ENCODE peak calls at places on chromosomes 1 and 21, in eight cellular contexts. T is CD8-positive, alpha-beta T cell; D is pancreas; S is mucosa of descending colon; G is cardiac muscle cell; N is lower lobe of right lung; A is mammary epithelial cell; V is breast epithelium. F is an unnamed sample.

GRCh38 chr1:51284487-51284954 is 45.8 kb downstream of the TTC39A start:
- DNase-seq in G (peak; percentile 51), A (no peak), S (peak; percentile 73), D (peak; percentile 64), V (no peak), T (no peak), N (no peak), F (no peak)

GRCh38 chr21:40707271-40707670 is 139.7 kb downstream of the DSCAM start:
- DNase-seq in D (no peak), T (no peak), N (no peak), V (no peak), S (no peak), G (no peak), A (peak; percentile 57), F (no peak)

GRCh38 chr1:151612506-151613274 is 840 bp downstream of the SNX27 start:
- DNase-seq in V (no peak), T (peak; percentile 2), A (peak; percentile 25), N (peak; percentile 59), G (no peak), S (peak; percentile 38), D (no peak), F (no peak)

GRCh38 chr1:99786751-99787501 is 20.5 kb upstream of the FRRS1 start:
- DNase-seq in A (no peak), D (no peak), G (no peak), S (no peak), N (no peak), V (no peak), T (no peak), F (no peak)

GRCh38 chr1:66739401-66740157 is 12.7 kb upstream of the DYNLT5 start:
- DNase-seq in A (no peak), G (no peak), V (no peak), D (no peak), T (no peak), S (no peak), N (no peak), F (no peak)

GRCh38 chr21:44944596-44944995 is 4.8 kb downstream of the SLX9 start:
- DNase-seq in V (no peak), A (no peak), N (no peak), G (no peak), S (no peak), D (no peak), T (no peak), F (peak; percentile 45)

GRCh38 chr1:161173711-161174110 is 3.6 kb downstream of the B4GALT3 start:
- DNase-seq in G (no peak), A (no peak), N (no peak), V (no peak), S (no peak), T (no peak), D (no peak), F (no peak)

GRCh38 chr1:225881081-225882007 is 836 bp downstream of the TMEM63A start:
- DNase-seq in S (peak; percentile 78), G (peak; percentile 31), A (peak; percentile 28), N (peak; percentile 82), T (no peak), V (peak; percentile 74), D (peak; percentile 72), F (no peak)

GRCh38 chr1:66542811-66543767 is 9.1 kb downstream of the SGIP1 start:
- DNase-seq in A (peak; percentile 43), V (peak; percentile 65), D (peak; percentile 61), G (peak; percentile 49), N (no peak), S (peak; percentile 83), T (no peak), F (no peak)

GRCh38 chr1:5379176-5379759 is 613.0 kb downstream of the NPHP4 start:
- DNase-seq in G (no peak), S (no peak), D (no peak), A (no peak), T (no peak), N (no peak), V (no peak), F (no peak)

GRCh38 chr1:184605941-184606340 is 148.7 kb downstream of the EDEM3 start:
- DNase-seq in S (no peak), N (no peak), V (no peak), T (no peak), D (no peak), A (no peak), G (no peak), F (no peak)

GRCh38 chr1:3779265-3779911 is 6.8 kb downstream of the SMIM1 start:
- DNase-seq in V (no peak), S (no peak), G (no peak), D (no peak), A (no peak), N (peak; percentile 28), T (no peak), F (no peak)

GRCh38 chr1:3205815-3206214 is 136.8 kb downstream of the PRDM16 start:
- DNase-seq in N (no peak), D (no peak), G (no peak), S (no peak), V (no peak), T (no peak), A (no peak), F (no peak)

GRCh38 chr1:1943834-1944570 is 24.9 kb upstream of the TMEM52 start:
- DNase-seq in V (no peak), A (peak; percentile 17), T (peak; percentile 46), D (peak; percentile 61), N (peak; percentile 69), S (peak; percentile 62), G (peak; percentile 42), F (no peak)

GRCh38 chr1:215151841-215152240 is 69.3 kb downstream of the KCNK2 start:
- DNase-seq in T (no peak), V (no peak), S (no peak), N (no peak), G (no peak), A (no peak), D (no peak), F (no peak)

GRCh38 chr1:215143497-215143896 is 61.0 kb downstream of the KCNK2 start:
- DNase-seq in S (no peak), D (no peak), G (no peak), V (no peak), T (no peak), N (no peak), A (no peak), F (no peak)

GRCh38 chr1:215141460-215141859 is 58.9 kb downstream of the KCNK2 start:
- DNase-seq in T (no peak), N (no peak), V (no peak), S (no peak), A (no peak), G (no peak), D (no peak), F (no peak)

GRCh38 chr1:215147024-215147423 is 64.5 kb downstream of the KCNK2 start:
- DNase-seq in T (no peak), D (no peak), A (no peak), G (no peak), V (no peak), N (no peak), S (no peak), F (no peak)

DNA sequence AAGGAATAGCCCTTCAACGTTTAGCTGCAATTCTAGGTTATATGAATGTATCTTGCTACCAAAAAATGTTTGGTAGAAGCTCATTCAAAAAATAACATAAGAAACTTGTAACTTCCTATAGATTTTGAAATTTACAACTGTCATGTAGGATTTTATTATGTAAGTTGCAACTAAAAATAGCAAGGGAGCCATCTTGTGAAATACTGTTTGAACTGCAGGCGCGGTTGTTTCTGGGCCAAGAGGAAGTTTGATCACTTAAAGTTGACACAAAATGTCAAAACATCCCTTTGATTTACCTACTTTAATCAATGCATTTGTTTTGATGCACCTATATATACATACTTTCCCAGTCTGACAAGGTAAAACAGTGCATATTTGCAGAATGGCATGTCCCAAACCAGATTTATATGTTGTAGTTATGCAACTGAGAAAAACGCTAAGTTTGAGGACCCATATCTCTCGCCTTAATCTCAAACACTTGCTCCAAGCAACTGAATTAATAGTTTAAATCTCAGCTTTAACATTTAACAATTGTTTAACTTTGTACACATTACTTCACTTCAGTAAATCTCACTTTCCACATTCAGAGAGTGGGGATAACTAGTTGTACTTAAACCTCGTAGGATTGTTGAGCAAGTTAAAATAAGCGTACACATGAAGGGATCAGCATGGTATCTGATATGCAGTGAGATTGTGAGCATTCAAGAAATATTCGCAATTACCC is 63.9 kb downstream of the KCNK2 start:
- DNase-seq in T (no peak), S (peak; percentile 51), G (peak; percentile 56), V (no peak), N (no peak), D (peak; percentile 12), A (peak; percentile 10), F (no peak)
- TF ChIP-seq CTCF in T (no peak), S (no peak), G (peak; percentile 67), V (no peak), N (peak; percentile 32), D (peak; percentile 18), A (peak; percentile 67), F (peak; percentile 67)

GRCh38 chr1:113805256-113805531 is 7.1 kb downstream of the RSBN1 start:
- DNase-seq in D (no peak), V (no peak), A (no peak), G (no peak), N (no peak), T (no peak), S (no peak), F (no peak)
- H3K4me1 ChIP-seq in D (peaks cover 18% of the 10 kb centered on the region), V (no peaks in the 10 kb centered on the region), A (peaks cover 20% of the 10 kb centered on the region), G (peaks cover 11% of the 10 kb centered on the region), N (peaks cover 58% of the 10 kb centered on the region), T (peaks cover 62% of the 10 kb centered on the region), S (peaks cover 50% of the 10 kb centered on the region), F (peaks cover 24% of the 10 kb centered on the region)

GRCh38 chr1:41397020-41397419 is 35.8 kb downstream of the FOXO6 start:
- DNase-seq in V (no peak), S (no peak), N (no peak), T (no peak), G (no peak), D (no peak), A (no peak), F (no peak)
- H3K4me3 ChIP-seq in V (no peak overlapping the region), S (no peak overlapping the region), N (no peak overlapping the region), T (no peak overlapping the region), G (no peak overlapping the region), D (no peak overlapping the region), A (no peak overlapping the region), F (no peak overlapping the region)

GRCh38 chr21:18954415-18954972 is 550.9 kb upstream of the TMPRSS15 start:
- DNase-seq in T (no peak), A (no peak), V (no peak), D (no peak), S (peak; percentile 16), N (no peak), G (no peak), F (no peak)

GRCh38 chr21:18950045-18950740 is 546.6 kb upstream of the TMPRSS15 start:
- DNase-seq in N (no peak), G (no peak), V (no peak), T (no peak), S (no peak), D (no peak), A (no peak), F (no peak)

GRCh38 chr21:18951291-18952038 is 547.9 kb upstream of the TMPRSS15 start:
- DNase-seq in G (no peak), S (peak; percentile 67), T (no peak), N (no peak), V (no peak), D (peak; percentile 17), A (no peak), F (no peak)
- TF ChIP-seq CTCF in G (no peak), S (peak; percentile 18), T (no peak), N (peak; percentile 31), V (no peak), D (peak; percentile 37), A (no peak), F (peak; percentile 59)

GRCh38 chr1:174954686-174955669 is 44.8 kb upstream of the CACYBP start:
- DNase-seq in G (no peak), V (no peak), D (no peak), N (no peak), S (no peak), T (no peak), A (no peak), F (no peak)
- H3K4me1 ChIP-seq in G (no peaks in the 10 kb centered on the region), V (no peaks in the 10 kb centered on the region), D (peaks cover 24% of the 10 kb centered on the region), N (peaks cover 28% of the 10 kb centered on the region), S (peaks cover 6% of the 10 kb centered on the region), T (peaks cover 15% of the 10 kb centered on the region), A (no peaks in the 10 kb centered on the region), F (no peaks in the 10 kb centered on the region)

GRCh38 chr1:205809469-205809868 is 3.5 kb downstream of the SLC41A1 start:
- DNase-seq in N (no peak), G (no peak), T (no peak), A (no peak), S (no peak), D (no peak), V (no peak), F (no peak)
- H3K4me3 ChIP-seq in N (peak overlapping the region; percentile 10), G (peak overlapping the region; percentile 7), T (peak overlapping the region; percentile 25), A (no peak overlapping the region), S (no peak overlapping the region), D (peak overlapping the region; percentile 87), V (peak overlapping the region; percentile 44), F (no peak overlapping the region)